ENCODE peak calls at places on chromosomes 16 and 17, in nine cellular contexts. N is astrocyte of the spinal cord; I is esophagus squamous epithelium; X is Peyer's patch; K is foreskin fibroblast; C is WERI-Rb-1; M is CD8-positive, alpha-beta T cell; H is cardiac muscle cell; Z is tibial artery. L is an unnamed sample.

GRCh38 chr16:47197536-47198179 is 53.9 kb upstream of the NETO2 start:
- DNase-seq in Z (no peak), M (no peak), H (no peak), I (no peak), X (no peak), C (no peak), N (no peak), K (peak; percentile 9), L (no peak)

GRCh38 chr17:58829172-58829637 is 73.6 kb downstream of the PPM1E start:
- DNase-seq in C (no peak), I (no peak), Z (no peak), K (no peak), N (no peak), X (no peak), H (no peak), M (no peak), L (no peak)

GRCh38 chr16:74691093-74691855 is 9.4 kb downstream of the MLKL start:
- DNase-seq in Z (no peak), X (no peak), C (no peak), M (no peak), H (no peak), N (no peak), I (no peak), K (peak; percentile 7), L (no peak)

GRCh38 chr16:87333581-87334331 is 16.6 kb upstream of the C16orf95 start:
- DNase-seq in X (no peak), Z (no peak), H (no peak), N (no peak), I (no peak), K (no peak), M (no peak), C (no peak), L (no peak)

GRCh38 chr16:81451753-81452680 is 7.4 kb downstream of the CMIP start:
- DNase-seq in Z (no peak), I (no peak), M (peak; percentile 52), X (peak; percentile 82), C (no peak), N (no peak), H (no peak), K (no peak), L (no peak)

GRCh38 chr16:82655720-82656500 is 29.1 kb downstream of the CDH13 start:
- DNase-seq in M (no peak), Z (no peak), K (no peak), X (no peak), H (no peak), C (no peak), N (no peak), I (no peak), L (no peak)

GRCh38 chr16:946048-946395 is 24.8 kb downstream of the LMF1 start:
- DNase-seq in K (no peak), Z (no peak), M (no peak), I (no peak), X (no peak), N (no peak), H (no peak), C (no peak), L (no peak)

GRCh38 chr16:49588729-49589384 is 215.3 kb downstream of the C16orf78 start:
- DNase-seq in Z (peak; percentile 27), H (no peak), M (no peak), X (no peak), I (no peak), N (peak; percentile 30), K (no peak), C (no peak), L (peak; percentile 3)

GRCh38 chr17:34499576-34499975 is 79.8 kb upstream of the TMEM132E start:
- DNase-seq in N (peak; percentile 7), H (peak; percentile 80), X (no peak), Z (no peak), I (no peak), K (peak; percentile 12), C (no peak), M (no peak), L (peak; percentile 35)

GRCh38 chr16:66905633-66906539 is 12.8 kb downstream of the CDH16 start:
- DNase-seq in C (peak; percentile 96), I (no peak), H (peak; percentile 97), X (peak; percentile 82), M (peak; percentile 18), K (no peak), Z (no peak), N (no peak), L (peak; percentile 61)

GRCh38 chr16:81647527-81647926 is 131.6 kb upstream of the PLCG2 start:
- DNase-seq in Z (no peak), K (peak; percentile 67), N (peak; percentile 63), M (no peak), C (no peak), H (no peak), X (no peak), I (no peak), L (peak; percentile 90)

GRCh38 chr16:23182206-23182674 is 305 bp upstream of the SCNN1G start:
- DNase-seq in M (peak; percentile 72), N (peak; percentile 41), H (peak; percentile 82), K (peak; percentile 38), I (no peak), C (peak; percentile 91), X (peak; percentile 95), Z (peak; percentile 70), L (peak; percentile 69)

GRCh38 chr16:23181506-23181905 is 1.0 kb upstream of the SCNN1G start:
- DNase-seq in H (no peak), N (no peak), X (no peak), C (no peak), K (no peak), I (no peak), Z (no peak), M (no peak), L (no peak)

GRCh38 chr16:23182675-23183485 is at the start of gene SCNN1G:
- DNase-seq in K (no peak), H (peak; percentile 39), X (peak; percentile 49), Z (no peak), N (no peak), C (peak; percentile 27), M (peak; percentile 6), I (no peak), L (no peak)

GRCh38 chr16:23185661-23186060 is 3.1 kb downstream of the SCNN1G start:
- DNase-seq in K (no peak), C (no peak), Z (no peak), X (no peak), N (no peak), I (no peak), H (no peak), M (no peak), L (no peak)

GRCh38 chr16:23183486-23183862 is 929 bp downstream of the SCNN1G start:
- DNase-seq in M (no peak), Z (no peak), H (no peak), X (no peak), I (no peak), N (no peak), C (no peak), K (no peak), L (no peak)
- H3K4me3 ChIP-seq in M (no peak overlapping the region), Z (no peak overlapping the region), H (no peak overlapping the region), X (peak overlapping the region; percentile 53), I (peak overlapping the region; percentile 50), N (no peak overlapping the region), C (peak overlapping the region; percentile 49), K (no peak overlapping the region), L (peak overlapping the region; percentile 38)

GRCh38 chr17:41802961-41803682 is 8.6 kb downstream of the P3H4 start:
- DNase-seq in Z (no peak), I (no peak), M (no peak), X (no peak), K (no peak), N (no peak), H (no peak), C (peak; percentile 56), L (no peak)

GRCh38 chr17:41801374-41802062 is 10.2 kb downstream of the P3H4 start:
- DNase-seq in C (peak; percentile 89), N (peak; percentile 74), Z (peak; percentile 84), I (no peak), H (peak; percentile 88), K (peak; percentile 56), X (peak; percentile 90), M (peak; percentile 82), L (peak; percentile 79)

GRCh38 chr17:41797377-41797776 is 10.9 kb upstream of the JUP start:
- DNase-seq in M (no peak), K (no peak), N (no peak), C (no peak), Z (no peak), H (no peak), X (no peak), I (no peak), L (no peak)

GRCh38 chr17:41799366-41799765 is 12.4 kb downstream of the P3H4 start:
- DNase-seq in Z (no peak), N (no peak), X (no peak), M (no peak), C (no peak), I (no peak), K (no peak), H (no peak), L (peak; percentile 92)

DNA sequence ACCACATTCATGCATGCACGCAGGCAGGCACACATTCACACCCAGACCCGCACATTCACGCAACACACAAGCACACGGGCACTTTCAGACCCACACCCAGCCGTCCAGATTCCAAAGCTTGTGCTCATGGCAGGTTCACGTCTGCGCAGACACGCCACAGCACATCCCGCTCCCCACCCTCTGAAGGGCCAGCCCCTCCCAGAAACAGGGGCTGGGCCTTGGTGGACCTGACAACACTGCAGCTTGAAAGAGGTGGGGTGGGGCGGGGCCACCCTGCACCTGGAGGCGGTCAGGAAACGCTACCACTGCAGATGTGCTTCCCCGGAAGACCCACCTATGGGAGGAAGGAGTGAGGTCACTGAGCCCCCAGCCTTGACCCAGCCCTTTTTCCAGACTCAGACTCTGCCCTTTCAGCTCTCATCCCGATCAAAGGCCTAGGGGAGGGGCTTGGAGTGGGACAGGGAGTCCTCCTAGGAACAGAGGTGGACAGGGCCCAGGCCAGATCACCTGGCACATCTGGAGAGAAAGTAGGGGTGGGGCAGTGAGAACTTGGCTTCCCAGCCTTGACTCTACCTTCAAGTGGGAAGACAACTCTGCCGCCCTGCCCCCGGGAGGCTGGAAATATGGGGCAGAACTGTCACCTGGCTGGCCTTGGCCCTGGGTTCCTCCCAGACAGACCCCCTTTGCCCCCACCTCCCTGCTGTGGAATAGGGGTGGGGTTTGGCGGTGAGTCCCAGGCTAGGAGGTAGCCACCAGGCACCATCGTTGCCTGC is 11.0 kb downstream of the P3H4 start:
- DNase-seq in Z (no peak), M (no peak), K (no peak), X (peak; percentile 94), H (no peak), I (no peak), N (no peak), C (no peak), L (peak; percentile 99)
- H3K4me3 ChIP-seq in Z (no peak overlapping the region), M (no peak overlapping the region), K (no peak overlapping the region), X (peak overlapping the region; percentile 13), H (no peak overlapping the region), I (no peak overlapping the region), N (no peak overlapping the region), C (no peak overlapping the region), L (peak overlapping the region; percentile 23)

GRCh38 chr17:47708864-47709541 is 15.0 kb downstream of the TBKBP1 start:
- DNase-seq in N (no peak), M (no peak), I (no peak), K (no peak), Z (no peak), X (no peak), H (no peak), C (no peak), L (no peak)
- H3K4me3 ChIP-seq in N (no peak overlapping the region), M (no peak overlapping the region), I (no peak overlapping the region), K (no peak overlapping the region), Z (peak overlapping the region; percentile 30), X (peak overlapping the region; percentile 37), H (no peak overlapping the region), C (no peak overlapping the region), L (no peak overlapping the region)

DNA sequence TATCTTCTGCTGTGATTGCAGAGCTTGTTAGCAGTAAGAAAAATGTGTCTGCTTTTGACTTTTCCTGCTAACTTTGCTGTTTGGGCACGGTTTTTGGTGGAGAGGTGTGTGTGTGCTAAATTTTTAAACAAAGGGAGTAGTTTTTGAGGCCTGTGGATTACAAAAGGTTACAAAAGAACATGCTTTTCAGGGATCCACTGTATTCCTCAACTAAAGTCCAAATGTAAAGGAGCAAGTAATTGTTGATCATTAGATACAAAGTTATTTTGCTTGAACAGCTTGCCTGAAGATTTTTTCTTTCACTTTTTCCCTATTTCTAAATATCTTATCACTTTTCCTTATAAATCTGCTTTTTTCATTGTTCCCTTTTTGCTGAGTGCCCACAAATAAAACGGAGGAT is 2.0 kb downstream of the KPNB1 start:
- DNase-seq in C (no peak), N (no peak), X (no peak), M (no peak), H (no peak), I (no peak), K (no peak), Z (no peak), L (no peak)
- H3K4me3 ChIP-seq in C (peak overlapping the region; percentile 88), N (no peak overlapping the region), X (no peak overlapping the region), M (no peak overlapping the region), H (peak overlapping the region; percentile 65), I (no peak overlapping the region), K (peak overlapping the region; percentile 72), Z (no peak overlapping the region), L (no peak overlapping the region)

L was measured in bronchial epithelial cell.